ENCODE peak calls at places on chromosomes 3 and 15, in seven cellular contexts. V is mammary epithelial cell, H is neural progenitor cell, X is endothelial cell of umbilical vein, Z is left lung, D is PC-3, J is uterus. S is an unnamed sample. For H3K4me1, the result is how much of the 10 kb centered on the place peaks cover.

GRCh38 chr3:16102905-16103364 is 71.5 kb upstream of the GALNT15 start:
- DNase-seq in X (no peak), V (peak), D (peak), J (no peak), H (no peak), Z (no peak), S (peak)

GRCh38 chr3:149339931-149340309 is 6.5 kb upstream of the TM4SF18 start:
- DNase-seq in X (peak), D (peak), H (no peak), V (peak), Z (peak), J (peak), S (peak)

GRCh38 chr3:196763179-196763578 is 23.5 kb downstream of the PAK2 start:
- DNase-seq in J (no peak), X (no peak), H (no peak), Z (no peak), D (no peak), V (no peak), S (no peak)

GRCh38 chr15:31344824-31345605 is 18.4 kb downstream of the KLF13 start:
- DNase-seq in D (no peak), X (no peak), H (no peak), V (no peak), Z (no peak), J (no peak), S (no peak)

GRCh38 chr3:151845506-151845905 is 27.9 kb upstream of the SUCNR1 start:
- DNase-seq in Z (no peak), V (no peak), J (no peak), H (no peak), X (no peak), D (no peak), S (no peak)

GRCh38 chr15:51969728-51970127 is 1.9 kb downstream of the LEO1 start:
- DNase-seq in H (no peak), J (no peak), D (peak), Z (no peak), X (no peak), V (no peak), S (no peak)

GRCh38 chr15:41561777-41562145 is 2.7 kb downstream of the TYRO3 start:
- DNase-seq in J (peak), V (no peak), X (peak), D (no peak), Z (peak), H (peak), S (no peak)

GRCh38 chr3:121914081-121914998 is 20.1 kb downstream of the SLC15A2 start:
- DNase-seq in X (no peak), Z (no peak), H (peak), D (no peak), V (no peak), J (no peak), S (no peak)

GRCh38 chr3:182364323-182364722 is 429.0 kb upstream of the ATP11B start:
- DNase-seq in J (no peak), D (peak), H (no peak), X (no peak), V (no peak), Z (peak), S (no peak)

GRCh38 chr3:86774082-86774691 is 216.8 kb downstream of the VGLL3 start:
- DNase-seq in J (no peak), X (peak), H (peak), V (peak), D (peak), Z (no peak), S (no peak)

GRCh38 chr3:120567370-120568197 is 28.6 kb upstream of the NDUFB4 start:
- DNase-seq in J (peak), H (peak), D (peak), Z (no peak), V (peak), X (peak), S (no peak)

GRCh38 chr15:29319823-29320222 is 50.2 kb upstream of the NSMCE3 start:
- DNase-seq in J (no peak), V (no peak), D (no peak), X (no peak), Z (no peak), H (no peak), S (no peak)

DNA sequence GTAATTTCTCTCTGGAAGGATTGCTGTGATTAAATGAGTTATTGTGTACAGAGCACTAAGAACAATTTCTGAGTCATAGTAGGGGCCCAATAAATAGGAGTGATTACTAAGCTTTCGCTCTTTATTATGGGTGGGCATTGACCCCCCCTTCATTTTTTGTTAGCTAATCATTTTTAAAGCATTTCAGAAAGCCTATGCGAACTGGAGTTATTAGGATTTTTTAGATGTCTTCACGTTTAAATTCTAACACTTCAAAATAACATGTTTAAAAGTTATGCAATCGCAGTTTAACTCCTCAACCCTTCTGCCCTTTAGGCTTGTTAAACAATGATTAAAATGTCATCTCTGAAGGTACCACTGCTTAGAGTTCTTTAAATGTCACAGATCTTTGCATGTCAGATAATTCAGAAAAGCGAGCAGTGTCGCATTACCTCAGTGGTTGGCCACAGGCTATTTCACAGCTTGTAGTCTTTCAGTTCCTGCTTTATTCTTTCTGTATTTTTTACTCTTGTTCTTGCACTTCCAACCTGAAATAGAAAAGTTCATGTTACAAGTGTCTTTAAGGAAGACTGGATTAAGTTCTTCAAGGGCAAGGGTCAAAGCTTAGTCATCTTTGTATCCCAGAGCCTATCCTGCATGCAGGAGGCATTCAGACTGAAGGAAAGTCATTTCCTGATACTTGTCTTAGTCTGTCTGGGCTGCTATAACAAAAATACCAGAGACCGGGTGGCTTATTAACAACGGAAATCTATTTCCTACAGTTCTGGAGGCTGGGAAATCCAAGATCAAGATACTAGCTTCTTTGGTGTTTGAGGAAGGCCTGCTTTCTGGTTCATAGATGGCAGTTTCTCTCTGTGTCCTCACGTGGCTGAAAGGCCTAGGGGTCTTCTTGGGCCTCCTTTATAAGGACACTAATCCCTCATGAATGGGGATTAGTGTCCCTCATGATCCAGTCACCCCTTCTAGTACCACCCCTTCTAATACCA is 103.0 kb downstream of the FNDC3B start:
- DNase-seq in X (peak), V (peak), D (peak), J (no peak), H (peak), Z (no peak), S (no peak)
- H3K4me1 ChIP-seq in X (half or more), V (half or more), D (half or more), J (under half), H (under half), Z (half or more), S (half or more)

GRCh38 chr15:38625886-38626285 is 61.3 kb upstream of the RASGRP1 start:
- DNase-seq in X (no peak), H (no peak), V (no peak), Z (no peak), D (no peak), J (no peak), S (no peak)

GRCh38 chr15:38626443-38627050 is 61.9 kb upstream of the RASGRP1 start:
- DNase-seq in V (no peak), J (no peak), H (no peak), D (no peak), Z (no peak), X (no peak), S (no peak)

GRCh38 chr15:38631126-38632075 is 66.8 kb upstream of the RASGRP1 start:
- DNase-seq in V (no peak), Z (no peak), H (no peak), X (no peak), J (no peak), D (no peak), S (no peak)

GRCh38 chr15:38624248-38625214 is 59.9 kb upstream of the RASGRP1 start:
- DNase-seq in J (no peak), V (peak), X (no peak), D (no peak), Z (no peak), H (no peak), S (no peak)

DNA sequence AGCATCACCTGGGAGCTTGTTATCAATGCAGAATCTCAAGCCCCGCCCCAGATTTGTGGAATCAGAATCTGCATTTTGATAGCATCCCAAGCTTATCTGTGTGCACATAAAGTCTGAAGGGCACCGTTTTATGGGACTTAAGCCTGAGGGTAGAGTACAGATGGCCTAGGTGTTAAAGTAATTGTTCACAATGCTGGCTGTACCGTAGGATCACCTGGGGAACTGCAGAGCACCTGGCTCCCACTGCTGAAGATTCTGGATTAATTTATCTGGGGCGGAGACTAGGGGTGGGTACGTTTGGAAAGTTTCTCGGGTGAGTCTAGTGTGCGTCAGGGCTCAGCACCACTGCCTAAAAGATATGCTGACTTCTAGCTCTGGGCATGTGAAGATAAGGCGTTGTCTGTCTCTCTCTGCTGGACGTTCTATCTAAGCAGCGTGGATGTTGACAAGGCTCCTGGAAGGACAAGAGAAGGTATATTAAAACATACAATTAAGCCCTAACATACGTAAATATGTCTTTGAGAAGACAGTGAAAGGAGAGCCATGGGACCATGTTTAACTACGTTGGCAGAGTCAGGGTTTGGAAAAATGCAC is 63.2 kb upstream of the RASGRP1 start:
- DNase-seq in H (no peak), Z (no peak), J (no peak), V (no peak), X (no peak), D (no peak), S (no peak)
- TF ChIP-seq CTCF in H (no peak), Z (no peak), J (no peak), V (no peak), X (no peak), D (no peak), S (peak)

DNA sequence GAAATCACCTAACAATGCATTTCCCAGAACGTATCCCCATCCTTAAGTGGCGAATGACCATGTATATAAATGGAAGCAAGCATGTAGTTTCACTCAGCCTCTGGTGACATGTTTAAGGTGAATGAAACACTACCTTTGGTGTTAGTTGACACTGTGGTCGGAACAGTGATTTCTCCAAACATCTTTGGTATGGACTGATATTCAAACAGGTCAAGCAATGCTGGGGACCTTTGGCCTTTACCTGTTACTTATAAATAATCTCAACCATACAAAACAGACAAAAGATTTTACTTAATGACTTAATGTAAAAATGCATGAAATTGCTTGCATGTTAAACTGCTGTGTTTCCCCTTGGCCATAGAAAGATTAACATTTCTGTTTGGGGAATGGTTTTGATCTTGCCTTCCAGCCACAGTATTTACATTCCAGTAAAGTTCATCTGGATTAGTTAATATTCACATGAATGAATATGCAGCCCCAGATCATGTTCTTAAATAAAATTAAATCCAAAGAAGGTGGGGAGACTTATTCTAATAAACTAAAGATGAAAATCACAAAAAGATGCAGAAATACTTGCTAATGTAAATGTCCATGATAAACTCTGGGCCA is 74.4 kb upstream of the HES1 start:
- DNase-seq in J (no peak), X (no peak), V (no peak), H (no peak), Z (no peak), D (no peak), S (no peak)
- H3K4me1 ChIP-seq in J (under half), X (under half), V (under half), H (under half), Z (under half), D (under half), S (under half)

GRCh38 chr3:13885704-13886010 is 5.8 kb upstream of the WNT7A start:
- DNase-seq in Z (no peak), X (no peak), J (no peak), H (no peak), D (no peak), V (no peak), S (no peak)
- TF ChIP-seq CTCF in Z (no peak), X (no peak), J (no peak), H (peak), D (no peak), V (no peak), S (no peak)

GRCh38 chr3:123349201-123349535 is 99.7 kb downstream of the ADCY5 start:
- DNase-seq in X (no peak), H (no peak), J (no peak), Z (no peak), V (no peak), D (peak), S (no peak)

GRCh38 chr3:123347691-123348264 is 101.1 kb downstream of the ADCY5 start:
- DNase-seq in V (no peak), H (no peak), D (peak), X (no peak), Z (no peak), J (no peak), S (peak)

GRCh38 chr3:123349566-123350450 is 99.1 kb downstream of the ADCY5 start:
- DNase-seq in Z (no peak), H (no peak), J (no peak), D (no peak), V (no peak), X (no peak), S (no peak)

GRCh38 chr3:123347205-123347604 is 101.7 kb downstream of the ADCY5 start:
- DNase-seq in X (no peak), D (no peak), J (no peak), V (no peak), Z (no peak), H (no peak), S (no peak)

GRCh38 chr3:123348471-123349200 is 100.3 kb downstream of the ADCY5 start:
- DNase-seq in Z (no peak), J (no peak), D (no peak), V (no peak), H (no peak), X (no peak), S (no peak)
- H3K4me1 ChIP-seq in Z (under half), J (under half), D (under half), V (under half), H (under half), X (under half), S (under half)

GRCh38 chr15:49145651-49146609 is 9.5 kb downstream of the COPS2 start:
- DNase-seq in Z (no peak), J (no peak), X (peak), V (peak), H (peak), D (peak), S (no peak)
- TF ChIP-seq CTCF in Z (peak), J (peak), X (peak), V (peak), H (peak), D (peak), S (peak)

GRCh38 chr3:105844713-105845112 is 24.1 kb downstream of the CBLB start:
- DNase-seq in X (no peak), J (no peak), H (no peak), V (no peak), D (no peak), Z (no peak), S (no peak)
- H3K4me1 ChIP-seq in X (under half), J (under half), H (under half), V (under half), D (under half), Z (under half), S (under half)

DNA sequence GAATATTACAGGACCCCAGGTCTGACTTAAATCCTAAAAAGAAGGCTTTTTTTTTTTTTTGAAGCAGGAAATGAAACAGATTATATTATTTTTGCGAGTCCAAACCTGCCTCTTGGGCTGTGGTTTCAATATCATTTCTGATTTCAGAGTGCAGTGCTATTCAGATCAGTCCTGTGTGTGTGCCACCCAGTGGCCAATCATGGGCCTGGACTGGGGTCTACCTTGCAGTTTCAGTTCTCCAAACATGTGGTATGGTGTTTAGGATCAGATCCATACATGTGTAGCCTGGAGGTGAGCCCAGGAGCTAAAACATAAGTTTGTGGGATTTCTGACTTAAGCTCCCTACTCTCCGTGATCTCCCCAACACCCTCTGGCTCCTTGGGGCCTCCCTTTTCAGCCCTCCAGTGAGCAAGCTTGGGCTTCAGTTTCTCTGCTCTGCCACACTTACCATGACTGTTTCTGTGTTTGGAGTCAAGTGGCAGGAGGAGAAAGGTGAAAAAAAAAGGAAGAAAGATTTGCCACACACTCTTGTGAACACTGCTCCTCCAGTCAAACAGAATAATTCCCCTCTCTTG is 12.1 kb upstream of the THSD4 start:
- DNase-seq in J (no peak), V (peak), X (peak), Z (no peak), D (peak), H (peak), S (peak)
- TF ChIP-seq CTCF in J (no peak), V (peak), X (peak), Z (peak), D (peak), H (peak), S (peak)

GRCh38 chr3:33437556-33438283 is 2.5 kb downstream of the UBP1 start:
- DNase-seq in V (peak), Z (no peak), D (peak), X (peak), H (peak), J (no peak), S (peak)

GRCh38 chr3:33438871-33439270 is 1.3 kb downstream of the UBP1 start:
- DNase-seq in H (no peak), V (no peak), J (no peak), Z (no peak), D (no peak), X (no peak), S (no peak)

GRCh38 chr3:33440328-33440577 is at the start of gene UBP1:
- DNase-seq in H (peak), J (no peak), V (no peak), Z (peak), D (no peak), X (no peak), S (no peak)

GRCh38 chr3:33439421-33440327 is 531 bp downstream of the UBP1 start:
- DNase-seq in D (peak), J (peak), H (no peak), X (peak), V (peak), Z (peak), S (no peak)

GRCh38 chr3:33438284-33438668 is 1.9 kb downstream of the UBP1 start:
- DNase-seq in X (peak), J (no peak), D (peak), H (peak), Z (no peak), V (peak), S (no peak)
- H3K4me1 ChIP-seq in X (under half), J (under half), D (under half), H (under half), Z (half or more), V (under half), S (under half)